ENCODE peak calls at places on chromosomes 5 and 9, in ten cellular contexts. M, Y, C, T, Z, U, E, A, N and W are unnamed samples.

GRCh38 chr9:129400971-129401622 is 219.8 kb downstream of the C9orf50 start:
- DNase-seq in Z (no peak), A (no peak), N (no peak), M (no peak), U (no peak), Y (no peak), C (no peak), E (no peak), T (no peak), W (no peak)

GRCh38 chr5:95668216-95668615 is 14.6 kb downstream of the SPATA9 start:
- DNase-seq in M (no peak), A (peak; percentile 64), T (no peak), Z (peak; percentile 54), N (no peak), C (no peak), U (no peak), Y (no peak), E (no peak), W (no peak)

GRCh38 chr9:95793924-95794828 is 81.3 kb upstream of the ERCC6L2 start:
- DNase-seq in E (no peak), M (no peak), U (no peak), C (no peak), Y (no peak), T (no peak), N (no peak), A (peak; percentile 98), Z (peak; percentile 98), W (no peak)

GRCh38 chr5:179803651-179804598 is 2.7 kb downstream of the MGAT4B start:
- DNase-seq in N (no peak), T (no peak), E (no peak), A (no peak), Y (no peak), Z (peak; percentile 41), C (no peak), M (peak; percentile 26), U (peak; percentile 20), W (no peak)

GRCh38 chr9:70830618-70831017 is 290.8 kb downstream of the TRPM3 start:
- DNase-seq in T (no peak), A (peak; percentile 17), E (no peak), Z (no peak), Y (no peak), C (no peak), N (no peak), U (no peak), M (no peak), W (no peak)

GRCh38 chr5:143650296-143650695 is 161.7 kb upstream of the HMHB1 start:
- DNase-seq in A (peak; percentile 53), M (no peak), C (no peak), Z (no peak), Y (no peak), T (no peak), N (no peak), U (no peak), E (no peak), W (no peak)

GRCh38 chr9:69498430-69498829 is 173.4 kb downstream of the ENTREP1 start:
- DNase-seq in Z (no peak), E (no peak), N (no peak), U (no peak), A (no peak), C (no peak), Y (no peak), M (no peak), T (no peak), W (no peak)

GRCh38 chr9:86867658-86868313 is 79.5 kb downstream of the GAS1 start:
- DNase-seq in A (no peak), U (no peak), T (no peak), N (no peak), E (peak; percentile 9), Z (no peak), M (no peak), Y (peak; percentile 42), C (no peak), W (no peak)

GRCh38 chr9:71761938-71762353 is 6.4 kb downstream of the CEMIP2 start:
- DNase-seq in N (no peak), Y (no peak), T (no peak), Z (no peak), C (no peak), M (no peak), A (no peak), E (no peak), U (no peak), W (no peak)

GRCh38 chr9:15786616-15787015 is 233.8 kb downstream of the CCDC171 start:
- DNase-seq in M (no peak), Z (no peak), A (no peak), T (no peak), N (no peak), E (no peak), U (no peak), Y (no peak), C (no peak), W (no peak)

GRCh38 chr5:78570646-78571045 is 77.9 kb downstream of the LHFPL2 start:
- DNase-seq in U (no peak), T (no peak), A (no peak), Y (no peak), E (no peak), C (no peak), N (no peak), Z (no peak), M (no peak), W (no peak)

GRCh38 chr5:85452322-85453025 is 1067.8 kb upstream of the EDIL3 start:
- DNase-seq in U (no peak), Z (no peak), N (no peak), A (no peak), Y (no peak), T (no peak), M (peak; percentile 3), C (no peak), E (no peak), W (no peak)

GRCh38 chr9:136693490-136694162 is 6.4 kb upstream of the AGPAT2 start:
- DNase-seq in U (no peak), C (peak; percentile 76), Z (peak; percentile 24), A (no peak), T (no peak), E (peak; percentile 47), N (no peak), M (peak; percentile 97), Y (no peak), W (no peak)

GRCh38 chr9:86731511-86731993 is 215.8 kb downstream of the GAS1 start:
- DNase-seq in A (peak; percentile 98), Z (peak; percentile 78), C (no peak), E (no peak), M (no peak), U (no peak), T (no peak), Y (no peak), N (no peak), W (no peak)

GRCh38 chr9:126702501-126703329 is 89.0 kb downstream of the LMX1B start:
- DNase-seq in A (no peak), Y (peak; percentile 69), E (no peak), N (peak; percentile 72), U (peak; percentile 46), T (no peak), M (no peak), C (no peak), Z (no peak), W (peak; percentile 75)

GRCh38 chr9:72485821-72486605 is 35.4 kb upstream of the TMC1 start:
- DNase-seq in N (no peak), C (no peak), U (no peak), M (no peak), A (peak; percentile 55), T (no peak), Y (no peak), E (peak; percentile 48), Z (peak; percentile 68), W (no peak)

GRCh38 chr5:33075731-33076130 is 364.6 kb downstream of the NPR3 start:
- DNase-seq in M (no peak), Z (peak; percentile 68), U (no peak), T (no peak), C (no peak), E (no peak), Y (no peak), N (no peak), A (peak; percentile 36), W (no peak)
- TF ChIP-seq CTCF in M (no peak), Z (no peak), U (no peak), T (no peak), C (no peak), E (no peak), Y (no peak), N (no peak), A (no peak), W (no peak)

GRCh38 chr5:57383093-57383861 is 99.3 kb downstream of the ACTBL2 start:
- DNase-seq in Z (peak; percentile 99), C (peak; percentile 92), A (peak; percentile 92), U (no peak), M (peak; percentile 62), N (no peak), T (no peak), E (no peak), Y (no peak), W (no peak)
- TF ChIP-seq CTCF in Z (peak; percentile 59), C (peak; percentile 17), A (peak; percentile 41), U (no peak), M (no peak), N (no peak), T (no peak), E (peak; percentile 17), Y (no peak), W (no peak)

DNA sequence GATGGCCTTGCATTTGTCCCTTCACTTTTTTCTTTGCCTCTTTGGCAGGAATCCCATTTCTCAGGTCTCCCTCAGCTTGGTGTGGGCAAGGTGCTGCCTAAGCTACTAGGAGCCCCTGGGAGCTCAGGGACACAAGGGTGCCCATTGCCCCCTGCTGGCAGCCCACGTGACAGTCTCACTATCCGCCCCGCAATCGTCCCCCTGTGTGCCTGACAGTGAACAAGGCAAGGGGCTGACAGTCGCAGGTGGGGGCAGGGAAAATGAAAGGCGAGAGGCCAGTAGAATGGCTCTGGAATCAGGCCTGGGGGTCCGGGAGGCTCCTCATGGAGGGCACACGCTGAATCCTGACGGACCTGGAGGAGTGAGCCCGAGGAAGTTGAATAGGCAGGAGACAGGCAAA is 2.0 kb upstream of the PCDH12 start:
- DNase-seq in T (no peak), C (no peak), Y (peak; percentile 42), Z (no peak), M (no peak), N (no peak), U (no peak), E (no peak), A (no peak), W (no peak)
- TF ChIP-seq CTCF in T (no peak), C (peak; percentile 58), Y (no peak), Z (no peak), M (no peak), N (peak; percentile 18), U (no peak), E (peak; percentile 48), A (peak; percentile 28), W (peak; percentile 31)

DNA sequence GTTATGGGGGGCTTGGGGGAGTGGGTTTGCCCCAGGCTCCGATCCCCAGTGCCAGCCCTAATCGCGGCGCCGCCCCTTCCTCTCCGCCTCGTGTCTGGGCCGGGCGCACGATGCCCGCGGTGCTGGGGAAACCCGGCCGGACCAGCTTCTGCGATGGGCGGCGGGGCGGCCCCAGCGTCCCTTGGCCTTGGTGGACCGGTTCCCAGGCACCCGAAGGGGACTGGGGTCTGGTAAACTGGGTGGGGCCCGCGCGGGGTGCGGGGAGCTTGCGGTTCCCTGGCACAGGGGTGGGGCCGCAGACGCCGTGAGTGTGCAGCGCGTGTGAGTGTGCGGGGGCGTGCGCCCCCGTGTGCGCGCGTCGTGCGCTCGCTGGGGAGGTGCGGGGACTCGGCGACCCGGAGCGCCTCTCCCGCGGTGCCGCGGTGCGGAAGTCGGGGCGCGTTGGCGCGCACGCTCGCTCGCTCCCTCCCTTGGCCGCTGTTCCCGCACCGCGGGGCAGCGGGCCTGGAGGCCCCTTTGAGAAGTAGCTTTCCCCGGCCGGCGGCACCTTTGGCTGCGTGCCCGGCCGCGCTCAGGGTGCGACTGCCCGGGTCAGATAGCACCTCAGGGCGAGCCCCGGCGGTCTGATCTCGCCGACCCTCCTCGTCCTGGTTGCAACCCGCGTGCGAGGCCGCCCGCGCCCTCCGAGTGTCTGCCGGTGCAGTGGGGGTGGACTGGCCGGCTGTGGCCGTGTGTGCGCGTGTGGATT is 568 bp downstream of the MACIR start:
- DNase-seq in Z (peak; percentile 19), C (no peak), U (peak; percentile 58), A (no peak), N (peak; percentile 62), T (peak; percentile 43), M (peak; percentile 70), Y (peak; percentile 67), E (no peak), W (peak; percentile 74)
- TF ChIP-seq CTCF in Z (no peak), C (no peak), U (no peak), A (no peak), N (no peak), T (no peak), M (no peak), Y (no peak), E (no peak), W (no peak)